ENCODE peak calls at places on chromosomes 11 and 22, in nine cellular contexts. One of them, this sample, is unnamed.

GRCh38 chr11:95501761-95502266 is 270.8 kb upstream of the SESN3 start:
- DNase-seq in neural progenitor cell: no peak
- DNase-seq in MM.1S: no peak
- DNase-seq in GM23338: no peak
- DNase-seq in SK-N-SH: no peak
- DNase-seq in HCT116: no peak
- DNase-seq in GM23248: peak; percentile 43
- DNase-seq in PC-3: no peak
- DNase-seq in OCI-LY7: no peak
- DNase-seq in this sample: no peak

GRCh38 chr11:103202048-103202651 is 92.9 kb downstream of the DYNC2H1 start:
- DNase-seq in GM23338: peak; percentile 62
- DNase-seq in neural progenitor cell: peak; percentile 29
- DNase-seq in PC-3: peak; percentile 74
- DNase-seq in MM.1S: peak; percentile 38
- DNase-seq in HCT116: peak; percentile 22
- DNase-seq in GM23248: peak; percentile 66
- DNase-seq in OCI-LY7: peak; percentile 23
- DNase-seq in SK-N-SH: peak; percentile 28
- DNase-seq in this sample: peak; percentile 43

GRCh38 chr22:49748514-49748913 is 79.2 kb downstream of the BRD1 start:
- DNase-seq in GM23248: no peak
- DNase-seq in PC-3: no peak
- DNase-seq in MM.1S: no peak
- DNase-seq in HCT116: no peak
- DNase-seq in GM23338: no peak
- DNase-seq in OCI-LY7: no peak
- DNase-seq in neural progenitor cell: no peak
- DNase-seq in SK-N-SH: no peak
- DNase-seq in this sample: no peak

GRCh38 chr11:92728628-92729027 is 240.8 kb upstream of the MTNR1B start:
- DNase-seq in PC-3: no peak
- DNase-seq in MM.1S: no peak
- DNase-seq in HCT116: no peak
- DNase-seq in OCI-LY7: no peak
- DNase-seq in GM23248: no peak
- DNase-seq in neural progenitor cell: no peak
- DNase-seq in SK-N-SH: no peak
- DNase-seq in GM23338: no peak
- DNase-seq in this sample: no peak

GRCh38 chr22:48235744-48236143 is 1473.3 kb downstream of the TBC1D22A start:
- DNase-seq in SK-N-SH: no peak
- DNase-seq in GM23248: no peak
- DNase-seq in MM.1S: no peak
- DNase-seq in HCT116: no peak
- DNase-seq in PC-3: no peak
- DNase-seq in GM23338: no peak
- DNase-seq in neural progenitor cell: no peak
- DNase-seq in OCI-LY7: no peak
- DNase-seq in this sample: no peak

GRCh38 chr11:62169935-62170334 is 20.1 kb upstream of the SCGB1D1 start:
- DNase-seq in HCT116: no peak
- DNase-seq in GM23338: no peak
- DNase-seq in SK-N-SH: no peak
- DNase-seq in OCI-LY7: no peak
- DNase-seq in GM23248: peak; percentile 6
- DNase-seq in PC-3: no peak
- DNase-seq in neural progenitor cell: no peak
- DNase-seq in MM.1S: no peak
- DNase-seq in this sample: no peak

GRCh38 chr11:44434191-44434590 is 124.3 kb upstream of the ALX4 start:
- DNase-seq in GM23248: no peak
- DNase-seq in MM.1S: no peak
- DNase-seq in GM23338: no peak
- DNase-seq in HCT116: no peak
- DNase-seq in neural progenitor cell: peak; percentile 25
- DNase-seq in PC-3: no peak
- DNase-seq in OCI-LY7: no peak
- DNase-seq in SK-N-SH: no peak
- DNase-seq in this sample: no peak

GRCh38 chr22:38567531-38568245 is 2.3 kb downstream of the DMC1 start:
- DNase-seq in HCT116: no peak
- DNase-seq in MM.1S: no peak
- DNase-seq in neural progenitor cell: no peak
- DNase-seq in SK-N-SH: no peak
- DNase-seq in PC-3: no peak
- DNase-seq in GM23338: peak; percentile 8
- DNase-seq in OCI-LY7: no peak
- DNase-seq in GM23248: no peak
- DNase-seq in this sample: no peak

GRCh38 chr11:57343825-57344224 is 5.7 kb downstream of the P2RX3 start:
- DNase-seq in GM23338: no peak
- DNase-seq in HCT116: no peak
- DNase-seq in SK-N-SH: no peak
- DNase-seq in neural progenitor cell: no peak
- DNase-seq in PC-3: no peak
- DNase-seq in MM.1S: no peak
- DNase-seq in GM23248: no peak
- DNase-seq in OCI-LY7: no peak
- DNase-seq in this sample: no peak

GRCh38 chr11:126115820-126116319 is 53.2 kb upstream of the CDON start:
- DNase-seq in OCI-LY7: no peak
- DNase-seq in SK-N-SH: peak; percentile 62
- DNase-seq in MM.1S: no peak
- DNase-seq in GM23248: peak; percentile 94
- DNase-seq in PC-3: peak; percentile 88
- DNase-seq in GM23338: peak; percentile 39
- DNase-seq in HCT116: peak; percentile 7
- DNase-seq in neural progenitor cell: peak; percentile 42
- DNase-seq in this sample: peak; percentile 90

GRCh38 chr11:126113963-126114362 is 51.3 kb upstream of the CDON start:
- DNase-seq in SK-N-SH: no peak
- DNase-seq in neural progenitor cell: no peak
- DNase-seq in HCT116: no peak
- DNase-seq in OCI-LY7: no peak
- DNase-seq in PC-3: no peak
- DNase-seq in MM.1S: no peak
- DNase-seq in GM23248: peak; percentile 51
- DNase-seq in GM23338: no peak
- DNase-seq in this sample: no peak

GRCh38 chr11:126113515-126113957 is 50.9 kb upstream of the CDON start:
- DNase-seq in HCT116: peak; percentile 44
- DNase-seq in OCI-LY7: no peak
- DNase-seq in neural progenitor cell: peak; percentile 28
- DNase-seq in PC-3: peak; percentile 98
- DNase-seq in MM.1S: no peak
- DNase-seq in GM23338: no peak
- DNase-seq in SK-N-SH: peak; percentile 61
- DNase-seq in GM23248: peak; percentile 100
- DNase-seq in this sample: peak; percentile 94

GRCh38 chr11:126114486-126115252 is 52.0 kb upstream of the CDON start:
- DNase-seq in neural progenitor cell: no peak
- DNase-seq in OCI-LY7: no peak
- DNase-seq in HCT116: no peak
- DNase-seq in MM.1S: no peak
- DNase-seq in GM23338: no peak
- DNase-seq in SK-N-SH: peak; percentile 47
- DNase-seq in PC-3: no peak
- DNase-seq in GM23248: peak; percentile 41
- DNase-seq in this sample: no peak

DNA sequence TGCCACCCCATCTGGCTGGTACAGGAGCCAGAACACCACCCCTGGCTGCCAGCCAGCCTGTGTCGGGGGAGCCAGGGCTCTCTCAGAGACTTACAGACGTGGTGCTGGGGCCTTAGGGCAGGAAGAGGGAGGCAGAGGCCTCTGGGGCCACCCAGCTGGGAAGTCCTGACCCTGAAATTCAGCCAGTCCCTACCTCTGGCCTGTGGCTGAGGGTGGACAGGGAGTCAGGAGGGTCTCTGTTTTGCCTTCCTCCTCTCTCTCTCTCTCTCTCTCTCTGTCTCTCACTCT is 52.5 kb upstream of the CDON start:
- DNase-seq in OCI-LY7: no peak
- DNase-seq in GM23338: no peak
- DNase-seq in GM23248: peak; percentile 68
- DNase-seq in HCT116: no peak
- DNase-seq in MM.1S: no peak
- DNase-seq in neural progenitor cell: no peak
- DNase-seq in PC-3: peak; percentile 45
- DNase-seq in SK-N-SH: peak; percentile 84
- DNase-seq in this sample: peak; percentile 68
- H3K4me1 ChIP-seq in OCI-LY7: no peaks in the 10 kb centered on the region
- H3K4me1 ChIP-seq in GM23338: peaks cover 3% of the 10 kb centered on the region
- H3K4me1 ChIP-seq in GM23248: peaks cover 60% of the 10 kb centered on the region
- H3K4me1 ChIP-seq in HCT116: peaks cover 24% of the 10 kb centered on the region
- H3K4me1 ChIP-seq in MM.1S: no peaks in the 10 kb centered on the region
- H3K4me1 ChIP-seq in neural progenitor cell: peaks cover 13% of the 10 kb centered on the region
- H3K4me1 ChIP-seq in PC-3: peaks cover 44% of the 10 kb centered on the region
- H3K4me1 ChIP-seq in SK-N-SH: peaks cover 76% of the 10 kb centered on the region
- H3K4me1 ChIP-seq in this sample: peaks cover 47% of the 10 kb centered on the region

GRCh38 chr11:111912535-111912934 is at the start of gene HSPB2:
- DNase-seq in GM23248: peak; percentile 50
- DNase-seq in HCT116: no peak
- DNase-seq in neural progenitor cell: no peak
- DNase-seq in MM.1S: no peak
- DNase-seq in SK-N-SH: no peak
- DNase-seq in OCI-LY7: no peak
- DNase-seq in GM23338: peak; percentile 33
- DNase-seq in PC-3: no peak
- DNase-seq in this sample: no peak
- H3K4me3 ChIP-seq in GM23248: peak within 1 kb of the TSS; percentile 65
- H3K4me3 ChIP-seq in HCT116: no peak within 1 kb of the TSS
- H3K4me3 ChIP-seq in neural progenitor cell: no peak within 1 kb of the TSS
- H3K4me3 ChIP-seq in MM.1S: no peak within 1 kb of the TSS
- H3K4me3 ChIP-seq in SK-N-SH: no peak within 1 kb of the TSS
- H3K4me3 ChIP-seq in OCI-LY7: no peak within 1 kb of the TSS
- H3K4me3 ChIP-seq in GM23338: peak within 1 kb of the TSS; percentile 37
- H3K4me3 ChIP-seq in PC-3: no peak within 1 kb of the TSS
- H3K4me3 ChIP-seq in this sample: no peak within 1 kb of the TSS

DNA sequence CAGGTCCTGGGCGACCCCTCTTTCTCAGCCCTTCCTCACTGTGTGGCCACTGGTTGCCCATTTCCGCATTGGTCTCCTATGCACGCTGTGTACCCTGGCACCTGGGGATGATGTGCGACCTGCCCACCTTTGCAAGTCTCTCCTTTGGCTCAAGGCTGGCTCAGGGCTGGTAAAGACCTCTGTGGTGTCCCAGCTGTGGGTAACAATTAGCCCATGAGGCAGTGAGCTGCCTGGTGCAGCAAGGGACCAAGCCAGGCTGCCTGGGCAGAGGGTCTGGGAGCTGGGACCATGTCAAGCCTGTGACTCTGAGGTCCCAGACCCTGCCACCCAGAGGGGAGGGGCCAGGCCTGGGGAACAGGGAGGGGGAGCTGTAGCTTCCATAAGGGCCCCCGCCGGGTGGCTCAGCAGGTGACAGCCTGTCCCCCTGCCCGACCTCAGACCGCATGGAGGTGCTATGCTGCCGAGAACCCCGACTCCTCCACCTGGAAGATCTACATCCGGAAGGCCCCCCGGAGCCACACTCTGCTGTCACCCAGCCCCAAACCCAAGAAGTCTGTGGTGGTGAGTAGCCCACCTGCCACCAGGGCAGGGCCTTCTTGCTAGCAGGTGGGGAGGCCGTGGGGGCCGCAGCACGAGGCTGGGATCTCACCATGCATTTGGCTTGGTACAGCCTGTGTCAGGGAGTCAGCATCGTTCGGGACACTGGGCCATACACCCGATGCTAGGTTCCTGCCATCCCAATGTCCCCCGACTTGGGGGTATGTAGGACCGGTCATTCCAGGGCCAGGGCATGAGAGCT is 112.5 kb downstream of the KCNQ1OT1 start:
- DNase-seq in MM.1S: no peak
- DNase-seq in OCI-LY7: no peak
- DNase-seq in GM23248: no peak
- DNase-seq in neural progenitor cell: no peak
- DNase-seq in PC-3: no peak
- DNase-seq in GM23338: no peak
- DNase-seq in HCT116: no peak
- DNase-seq in SK-N-SH: peak; percentile 14
- DNase-seq in this sample: peak; percentile 3
- TF ChIP-seq EZH2phosphoT487 in MM.1S: no peak
- TF ChIP-seq EZH2phosphoT487 in OCI-LY7: no peak
- TF ChIP-seq EZH2phosphoT487 in GM23248: no peak
- TF ChIP-seq EZH2phosphoT487 in neural progenitor cell: no peak
- TF ChIP-seq EZH2phosphoT487 in PC-3: no peak
- TF ChIP-seq EZH2phosphoT487 in GM23338: no peak
- TF ChIP-seq EZH2phosphoT487 in HCT116: no peak
- TF ChIP-seq EZH2phosphoT487 in SK-N-SH: no peak
- TF ChIP-seq EZH2phosphoT487 in this sample: no peak

GRCh38 chr11:76750746-76751145 is 32.4 kb upstream of the TSKU start:
- DNase-seq in HCT116: no peak
- DNase-seq in GM23248: no peak
- DNase-seq in PC-3: no peak
- DNase-seq in neural progenitor cell: no peak
- DNase-seq in MM.1S: no peak
- DNase-seq in SK-N-SH: no peak
- DNase-seq in OCI-LY7: no peak
- DNase-seq in GM23338: no peak
- DNase-seq in this sample: no peak

GRCh38 chr11:76756341-76756771 is 26.8 kb upstream of the TSKU start:
- DNase-seq in OCI-LY7: no peak
- DNase-seq in HCT116: no peak
- DNase-seq in neural progenitor cell: no peak
- DNase-seq in MM.1S: no peak
- DNase-seq in GM23248: no peak
- DNase-seq in SK-N-SH: peak; percentile 44
- DNase-seq in PC-3: no peak
- DNase-seq in GM23338: no peak
- DNase-seq in this sample: no peak

GRCh38 chr11:76752321-76753175 is 30.6 kb upstream of the TSKU start:
- DNase-seq in HCT116: no peak
- DNase-seq in GM23248: peak; percentile 96
- DNase-seq in PC-3: no peak
- DNase-seq in neural progenitor cell: no peak
- DNase-seq in SK-N-SH: peak; percentile 31
- DNase-seq in GM23338: no peak
- DNase-seq in MM.1S: no peak
- DNase-seq in OCI-LY7: no peak
- DNase-seq in this sample: peak; percentile 78

GRCh38 chr11:76750067-76750466 is 33.1 kb upstream of the TSKU start:
- DNase-seq in PC-3: no peak
- DNase-seq in GM23338: no peak
- DNase-seq in GM23248: no peak
- DNase-seq in neural progenitor cell: no peak
- DNase-seq in MM.1S: no peak
- DNase-seq in HCT116: no peak
- DNase-seq in OCI-LY7: no peak
- DNase-seq in SK-N-SH: no peak
- DNase-seq in this sample: no peak

DNA sequence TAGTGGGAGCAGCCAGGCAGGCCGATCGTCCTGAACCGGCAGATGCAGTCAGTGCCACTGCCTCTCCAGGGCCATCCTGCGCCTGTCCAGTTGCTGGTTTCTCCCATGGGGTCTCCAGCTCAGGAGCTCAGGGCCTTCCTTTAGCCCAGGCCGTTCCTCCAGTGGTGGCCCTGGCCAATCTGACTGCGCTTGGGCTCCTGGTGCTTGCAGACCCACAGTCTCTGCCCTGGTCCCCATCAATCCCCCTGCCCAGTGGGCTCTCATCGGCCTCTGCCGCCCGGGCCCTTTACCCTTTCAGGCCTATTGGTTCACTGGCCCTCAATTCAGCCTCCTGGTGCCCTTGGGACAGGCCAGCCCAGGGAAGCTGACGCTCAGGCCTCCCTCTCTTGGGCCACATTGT is 29.2 kb upstream of the TSKU start:
- DNase-seq in GM23248: no peak
- DNase-seq in neural progenitor cell: no peak
- DNase-seq in HCT116: no peak
- DNase-seq in MM.1S: no peak
- DNase-seq in SK-N-SH: no peak
- DNase-seq in GM23338: no peak
- DNase-seq in PC-3: no peak
- DNase-seq in OCI-LY7: no peak
- DNase-seq in this sample: no peak
- H3K4me1 ChIP-seq in GM23248: peaks cover 11% of the 10 kb centered on the region
- H3K4me1 ChIP-seq in neural progenitor cell: peaks cover 15% of the 10 kb centered on the region
- H3K4me1 ChIP-seq in HCT116: no peaks in the 10 kb centered on the region
- H3K4me1 ChIP-seq in MM.1S: no peaks in the 10 kb centered on the region
- H3K4me1 ChIP-seq in SK-N-SH: peaks cover 8% of the 10 kb centered on the region
- H3K4me1 ChIP-seq in GM23338: peaks cover 11% of the 10 kb centered on the region
- H3K4me1 ChIP-seq in PC-3: no peaks in the 10 kb centered on the region
- H3K4me1 ChIP-seq in OCI-LY7: no peaks in the 10 kb centered on the region
- H3K4me1 ChIP-seq in this sample: peaks cover 8% of the 10 kb centered on the region

This sample was measured in hepatocyte.